ENCODE peak calls at places on chromosomes 4 and X, in seven cellular contexts. F is SK-N-SH, Q is GM13977, O is MM.1S, X is left ventricle myocardium inferior, G is astrocyte, L is colonic mucosa. D is an unnamed sample.

GRCh38 chr4:89134775-89135319 is 23.5 kb downstream of the TIGD2 start:
- DNase-seq in L (no peak), F (no peak), X (no peak), Q (no peak), G (peak), O (no peak), D (no peak)

GRCh38 chr4:118344801-118345200 is 8.0 kb downstream of the PRSS12 start:
- DNase-seq in O (no peak), Q (no peak), L (no peak), G (no peak), F (no peak), X (no peak), D (no peak)

GRCh38 chr4:169410839-169411770 is 140.3 kb upstream of the SH3RF1 start:
- DNase-seq in L (peak), Q (peak), F (peak), X (no peak), G (peak), O (peak), D (no peak)

GRCh38 chr4:166991162-166991561 is 243.1 kb downstream of the SPOCK3 start:
- DNase-seq in O (no peak), Q (no peak), F (no peak), X (no peak), L (no peak), G (peak), D (no peak)

GRCh38 chrX:19617550-19617949 is 102.2 kb upstream of the MAP3K15 start:
- DNase-seq in G (no peak), Q (no peak), O (no peak), F (no peak), L (no peak), X (no peak), D (no peak)

GRCh38 chr4:57110635-57111546 is 706 bp upstream of the IGFBP7 start:
- DNase-seq in G (peak), Q (peak), O (peak), L (peak), F (peak), X (peak), D (no peak)

GRCh38 chr4:83074086-83074704 is 39.2 kb downstream of the COPS4 start:
- DNase-seq in Q (peak), L (peak), F (peak), G (peak), O (peak), X (no peak), D (no peak)

GRCh38 chr4:48175806-48176205 is 41.8 kb upstream of the TXK start:
- DNase-seq in G (no peak), X (no peak), L (no peak), O (no peak), F (no peak), Q (no peak), D (no peak)

GRCh38 chrX:43882294-43882681 is at the start of gene MAOB:
- DNase-seq in Q (no peak), L (peak), X (peak), G (no peak), O (no peak), F (peak), D (no peak)

GRCh38 chrX:132908891-132909290 is 49.5 kb downstream of the HS6ST2 start:
- DNase-seq in F (peak), G (no peak), X (no peak), Q (no peak), L (no peak), O (no peak), D (no peak)

GRCh38 chrX:20063716-20064351 is 52.9 kb downstream of the MAP7D2 start:
- DNase-seq in Q (no peak), O (no peak), X (no peak), L (no peak), F (no peak), G (no peak), D (no peak)

GRCh38 chr4:1237981-1238675 is 10.8 kb downstream of the CTBP1 start:
- DNase-seq in X (peak), G (no peak), F (peak), O (no peak), L (no peak), Q (no peak), D (no peak)

GRCh38 chrX:121642415-121642814 is 595.0 kb downstream of the GLUD2 start:
- DNase-seq in O (no peak), X (no peak), Q (no peak), F (no peak), L (no peak), G (peak), D (no peak)

GRCh38 chr4:147741190-147741788 is 9.4 kb downstream of the ARHGAP10 start:
- DNase-seq in G (peak), X (no peak), Q (no peak), F (peak), O (no peak), L (no peak), D (no peak)

GRCh38 chr4:107391009-107391629 is 328.9 kb downstream of the PAPSS1 start:
- DNase-seq in G (no peak), O (no peak), X (no peak), L (no peak), F (no peak), Q (no peak), D (no peak)

GRCh38 chr4:124713213-124713592 is 671 bp upstream of the ANKRD50 start:
- DNase-seq in O (peak), X (peak), G (peak), L (peak), F (peak), Q (peak), D (peak)

GRCh38 chr4:99856166-99856565 is 38.1 kb downstream of the LAMTOR3 start:
- DNase-seq in F (no peak), L (no peak), X (no peak), Q (no peak), G (peak), O (no peak), D (no peak)

GRCh38 chr4:105257817-105258495 is 111.3 kb downstream of the TET2 start:
- DNase-seq in F (no peak), Q (no peak), O (no peak), L (no peak), G (no peak), X (no peak), D (no peak)

GRCh38 chrX:10175317-10175871 is 18.6 kb downstream of the CLCN4 start:
- DNase-seq in G (peak), F (no peak), O (no peak), X (no peak), Q (no peak), L (no peak), D (no peak)

GRCh38 chrX:10513974-10514373 is 106.4 kb downstream of the MID1 start:
- DNase-seq in O (no peak), G (no peak), X (no peak), F (no peak), Q (no peak), L (no peak), D (no peak)

GRCh38 chrX:81542255-81542654 is 340.4 kb downstream of the SH3BGRL start:
- DNase-seq in Q (no peak), G (no peak), L (no peak), O (no peak), F (no peak), X (no peak), D (no peak)

GRCh38 chr4:17064959-17065358 is 166.5 kb upstream of the LDB2 start:
- DNase-seq in L (no peak), G (no peak), O (no peak), Q (no peak), X (no peak), F (no peak), D (no peak)

GRCh38 chrX:154010330-154011087 is 9.2 kb downstream of the IRAK1 start:
- DNase-seq in G (no peak), X (no peak), F (no peak), L (no peak), Q (no peak), O (no peak), D (no peak)

GRCh38 chr4:115485402-115485801 is 372.0 kb upstream of the NDST4 start:
- DNase-seq in O (no peak), Q (no peak), G (no peak), L (no peak), X (no peak), F (no peak), D (no peak)

GRCh38 chrX:56812515-56813105 is 83.6 kb downstream of the NBDY start:
- DNase-seq in Q (peak), X (no peak), F (no peak), L (no peak), G (no peak), O (peak), D (no peak)

GRCh38 chrX:145396612-145397011 is 149.3 kb downstream of the SPANXN1 start:
- DNase-seq in X (no peak), F (no peak), Q (no peak), O (no peak), L (no peak), G (no peak), D (no peak)

GRCh38 chr4:47071863-47072441 is 40.6 kb downstream of the GABRB1 start:
- DNase-seq in F (no peak), G (peak), Q (no peak), X (no peak), O (peak), L (no peak), D (no peak)

GRCh38 chr4:112823631-112824030 is 186.7 kb downstream of the LARP7 start:
- DNase-seq in F (no peak), Q (no peak), O (no peak), L (no peak), G (no peak), X (no peak), D (no peak)

GRCh38 chr4:187618701-187619278 is 376.8 kb upstream of the ZFP42 start:
- DNase-seq in F (no peak), O (no peak), Q (no peak), L (no peak), G (peak), X (no peak), D (no peak)

GRCh38 chr4:140533951-140534480 is 10.0 kb downstream of the ELMOD2 start:
- DNase-seq in F (no peak), G (peak), L (no peak), Q (no peak), X (no peak), O (no peak), D (no peak)

GRCh38 chrX:125205918-125206665 is 113.6 kb upstream of the TEX13C start:
- DNase-seq in G (no peak), F (peak), O (no peak), X (peak), L (peak), Q (no peak), D (no peak)

GRCh38 chr4:8547108-8547911 is 32.9 kb upstream of the GPR78 start:
- DNase-seq in F (peak), G (peak), Q (peak), X (no peak), L (no peak), O (peak), D (no peak)
- TF ChIP-seq CTCF in F (peak), G (peak), Q (peak), X (no peak), L (peak), O (peak), D (no peak)

DNA sequence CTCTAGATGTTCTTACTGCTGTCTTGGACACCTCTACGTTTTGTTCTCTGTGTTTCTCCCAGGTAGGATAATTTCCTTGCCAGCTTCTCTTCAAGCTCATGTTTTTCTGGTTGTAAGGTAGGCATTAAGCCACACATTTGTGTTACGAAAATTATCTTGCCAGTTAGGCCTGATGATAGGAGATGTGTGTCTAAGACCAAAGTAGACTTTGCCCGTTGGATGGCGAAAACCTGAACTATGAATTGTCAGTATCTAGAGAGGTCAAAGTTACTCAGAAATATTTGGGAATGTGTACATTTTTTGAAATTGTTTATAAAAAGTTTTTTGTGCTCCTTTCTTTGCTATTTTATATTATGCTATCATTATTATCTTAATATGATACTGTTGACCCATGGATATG is 72.8 kb downstream of the FHIP1A start:
- DNase-seq in L (no peak), X (no peak), G (no peak), Q (no peak), O (no peak), F (no peak), D (no peak)
- TF ChIP-seq CTCF in L (no peak), X (no peak), G (no peak), Q (no peak), O (no peak), F (no peak), D (no peak)

GRCh38 chrX:80181079-80181478 is 166.5 kb downstream of the TBX22 start:
- DNase-seq in F (no peak), Q (no peak), L (no peak), O (no peak), X (no peak), G (no peak), D (no peak)

GRCh38 chrX:80184854-80185253 is 170.3 kb downstream of the TBX22 start:
- DNase-seq in G (no peak), O (no peak), F (no peak), L (no peak), Q (no peak), X (no peak), D (no peak)
- TF ChIP-seq CTCF in G (no peak), O (peak), F (no peak), L (no peak), Q (no peak), X (no peak), D (no peak)

DNA sequence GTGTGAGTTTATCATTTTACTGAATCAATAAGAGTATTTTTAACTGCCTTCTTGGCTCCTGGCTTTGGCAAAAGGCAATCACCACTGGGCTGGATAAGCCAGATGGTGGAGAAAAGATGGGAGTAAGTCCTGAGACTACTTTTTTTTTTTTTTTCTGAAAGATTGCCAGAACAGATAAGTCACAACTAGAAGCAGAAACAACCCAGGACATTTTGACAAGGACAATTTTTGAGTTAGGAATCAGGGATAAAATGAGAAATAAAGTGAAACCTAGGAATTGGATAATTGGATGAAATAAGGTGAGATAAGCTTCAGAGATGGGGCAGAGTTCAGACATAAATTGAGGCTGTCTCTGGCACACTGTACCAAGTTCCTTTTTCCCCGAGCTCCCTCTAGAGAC is 471.0 kb downstream of the KLHL13 start:
- DNase-seq in X (no peak), O (no peak), L (no peak), F (peak), G (no peak), Q (no peak), D (no peak)
- TF ChIP-seq CTCF in X (no peak), O (no peak), L (no peak), F (no peak), G (no peak), Q (no peak), D (no peak)